ENCODE peak calls at places on chromosomes 6 and 20, in four cellular contexts. P, K, X and V are unnamed samples.

GRCh38 chr20:40532103-40532502 is 156.9 kb downstream of the MAFB start:
- DNase-seq in P (peak), K (no peak), X (peak), V (no peak)

GRCh38 chr20:25470045-25470444 is 62.6 kb downstream of the GINS1 start:
- DNase-seq in P (peak), K (peak), X (peak), V (peak)

GRCh38 chr20:16555754-16556153 is 17.5 kb downstream of the KIF16B start:
- DNase-seq in P (no peak), K (no peak), X (no peak), V (no peak)

GRCh38 chr20:46151936-46152335 is 33.8 kb downstream of the CD40 start:
- DNase-seq in P (no peak), K (no peak), X (peak), V (no peak)

GRCh38 chr6:101396552-101397173 is 3.2 kb downstream of the GRIK2 start:
- DNase-seq in P (no peak), K (no peak), X (peak), V (no peak)

GRCh38 chr6:56595490-56596122 is 47.1 kb downstream of the DST start:
- DNase-seq in P (peak), K (no peak), X (peak), V (peak)

GRCh38 chr20:63138855-63139341 is 77.0 kb downstream of the YTHDF1 start:
- DNase-seq in P (no peak), K (no peak), X (no peak), V (no peak)

GRCh38 chr20:17935186-17935585 is 33.4 kb downstream of the SNX5 start:
- DNase-seq in P (no peak), K (no peak), X (no peak), V (no peak)

GRCh38 chr6:38774933-38775707 is 60.0 kb downstream of the DNAH8 start:
- DNase-seq in P (no peak), K (no peak), X (no peak), V (no peak)

GRCh38 chr6:167325766-167326165 is 880 bp downstream of the TTLL2 start:
- DNase-seq in P (no peak), K (no peak), X (no peak), V (no peak)

GRCh38 chr6:125956506-125957390 is at the start of gene HINT3:
- DNase-seq in P (peak), K (peak), X (peak), V (peak)

GRCh38 chr6:135183532-135184440 is 2.7 kb downstream of the MYB start:
- DNase-seq in P (peak), K (no peak), X (peak), V (no peak)

GRCh38 chr6:130065616-130066015 is 47.2 kb downstream of the L3MBTL3 start:
- DNase-seq in P (no peak), K (no peak), X (no peak), V (no peak)

GRCh38 chr20:36823126-36823525 is 49.6 kb upstream of the DSN1 start:
- DNase-seq in P (no peak), K (no peak), X (no peak), V (no peak)

GRCh38 chr6:1729133-1729751 is 119.5 kb downstream of the FOXC1 start:
- DNase-seq in P (no peak), K (no peak), X (no peak), V (no peak)

GRCh38 chr20:22711981-22712755 is 127.8 kb upstream of the FOXA2 start:
- DNase-seq in P (no peak), K (no peak), X (no peak), V (no peak)

GRCh38 chr20:51175724-51176123 is 152.8 kb upstream of the KCNG1 start:
- DNase-seq in P (no peak), K (no peak), X (no peak), V (no peak)

GRCh38 chr6:145069966-145070365 is 665.4 kb downstream of the EPM2A start:
- DNase-seq in P (no peak), K (no peak), X (no peak), V (no peak)

GRCh38 chr20:21099653-21100589 is 6.2 kb downstream of the LINC00237 start:
- DNase-seq in P (no peak), K (no peak), X (peak), V (no peak)

GRCh38 chr6:148175511-148176188 is 167.0 kb upstream of the SASH1 start:
- DNase-seq in P (no peak), K (no peak), X (no peak), V (no peak)

GRCh38 chr20:1569417-1569861 is 11.9 kb upstream of the SIRPD start:
- DNase-seq in P (peak), K (no peak), X (peak), V (no peak)

GRCh38 chr20:4956200-4956810 is 45.0 kb downstream of the SLC23A2 start:
- DNase-seq in P (peak), K (no peak), X (peak), V (no peak)

GRCh38 chr6:25404693-25405169 is 125.6 kb downstream of the CARMIL1 start:
- DNase-seq in P (no peak), K (no peak), X (no peak), V (peak)

GRCh38 chr6:43308990-43309477 is 408 bp upstream of the CRIP3 start:
- DNase-seq in P (no peak), K (no peak), X (no peak), V (no peak)

GRCh38 chr6:28953039-28953872 is 29.5 kb upstream of the TRIM27 start:
- DNase-seq in P (peak), K (peak), X (peak), V (peak)

GRCh38 chr20:24742989-24743388 is 206.1 kb upstream of the CST7 start:
- DNase-seq in P (no peak), K (no peak), X (no peak), V (no peak)

GRCh38 chr6:155690820-155691219 is 235.2 kb upstream of the NOX3 start:
- DNase-seq in P (no peak), K (no peak), X (no peak), V (no peak)

GRCh38 chr6:168949876-168950499 is 303.7 kb downstream of the THBS2 start:
- DNase-seq in P (no peak), K (no peak), X (no peak), V (no peak)

GRCh38 chr20:1185781-1186334 is 1.1 kb upstream of the TMEM74B start:
- DNase-seq in P (peak), K (peak), X (peak), V (no peak)

GRCh38 chr6:63805345-63805744 is 169.7 kb downstream of the PHF3 start:
- DNase-seq in P (no peak), K (no peak), X (no peak), V (no peak)

GRCh38 chr6:130872250-130873095 is 45.3 kb downstream of the SMLR1 start:
- DNase-seq in P (peak), K (no peak), X (peak), V (no peak)

GRCh38 chr6:74087898-74088297 is 391.9 kb downstream of the CD109 start:
- DNase-seq in P (peak), K (no peak), X (no peak), V (no peak)

GRCh38 chr6:77326711-77327110 is 136.6 kb downstream of the HTR1B start:
- DNase-seq in P (no peak), K (no peak), X (no peak), V (no peak)

GRCh38 chr6:6661191-6661590 is 72.7 kb downstream of the LY86 start:
- DNase-seq in P (no peak), K (no peak), X (no peak), V (no peak)

DNA sequence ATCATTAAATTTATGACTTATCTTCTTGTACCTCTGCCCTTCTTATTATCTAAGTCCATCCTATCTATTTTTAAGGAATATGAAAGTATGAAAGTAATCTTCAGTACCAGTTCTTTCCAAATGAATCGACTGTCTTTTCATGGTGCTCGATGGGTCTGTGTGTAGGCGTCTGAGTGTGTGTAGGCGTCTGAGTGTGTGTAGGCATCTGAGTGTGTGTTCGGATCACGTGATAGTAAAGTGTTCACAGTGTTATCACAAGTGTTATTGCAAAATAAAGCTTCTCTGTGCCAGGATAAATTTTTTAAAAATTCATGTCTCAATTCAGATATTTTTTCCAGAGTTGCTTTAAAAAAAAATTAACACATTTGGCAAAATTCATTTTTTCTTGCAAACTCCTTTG is 58.3 kb downstream of the BMP6 start:
- DNase-seq in P (no peak), K (no peak), X (no peak), V (no peak)
- TF ChIP-seq EGR1 in P (no peak), K (no peak), X (peak), V (no peak)

DNA sequence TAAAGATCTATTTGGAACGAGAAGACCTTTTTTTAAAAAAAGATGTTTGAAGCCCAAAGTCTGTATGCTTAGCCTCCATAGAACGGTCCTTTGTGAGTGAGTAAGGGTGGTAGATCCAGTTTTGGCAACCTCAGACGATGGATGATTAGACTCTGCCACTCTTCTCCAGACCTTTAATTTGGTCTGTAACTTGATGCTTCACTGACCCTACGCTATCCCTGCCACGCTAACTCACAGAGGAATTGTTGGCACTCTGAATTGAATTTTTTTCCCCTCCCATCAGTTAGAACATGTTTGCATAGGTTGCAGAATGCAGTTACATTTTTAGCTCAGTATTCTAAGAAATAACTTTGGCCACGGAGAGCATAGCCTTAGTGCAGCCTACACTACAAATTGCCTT is 15.8 kb upstream of the DEK start:
- DNase-seq in P (no peak), K (no peak), X (no peak), V (no peak)
- TF ChIP-seq ZNF274 in P (no peak), K (no peak), X (no peak), V (no peak)

DNA sequence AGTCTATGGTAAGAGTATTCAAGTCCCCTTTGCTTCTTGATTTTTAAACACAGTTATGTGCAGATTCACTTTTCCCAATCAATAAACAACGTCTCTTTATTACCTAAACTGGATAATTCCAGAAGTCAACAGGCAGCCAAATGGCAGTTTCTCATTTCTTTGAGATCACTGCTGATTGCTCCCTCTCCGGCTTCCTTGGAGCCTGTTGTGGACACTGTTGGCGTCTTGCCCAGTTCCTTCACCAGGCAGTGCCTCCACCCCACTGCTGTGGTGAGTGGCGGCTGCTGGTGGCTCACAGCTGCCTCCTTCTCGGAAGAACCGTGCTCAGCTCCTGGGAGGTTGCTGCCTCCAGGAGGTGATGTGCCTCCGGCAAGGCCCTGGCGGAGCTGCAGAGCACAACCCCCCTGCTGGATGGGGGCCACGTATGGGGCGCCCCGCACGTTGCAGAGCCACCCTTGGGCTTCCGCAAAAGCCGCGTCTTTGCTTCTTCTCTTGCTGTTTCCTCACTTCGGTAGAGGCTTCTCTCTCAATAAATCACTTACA is 105.1 kb upstream of the CNKSR3 start:
- DNase-seq in P (peak), K (no peak), X (peak), V (no peak)
- TF ChIP-seq EGR1 in P (no peak), K (no peak), X (no peak), V (no peak)

GRCh38 chr20:9994676-9995075 is 40.1 kb upstream of the ANKEF1 start:
- DNase-seq in P (no peak), K (no peak), X (no peak), V (no peak)

GRCh38 chr20:9993133-9993532 is 41.7 kb upstream of the ANKEF1 start:
- DNase-seq in P (no peak), K (no peak), X (no peak), V (no peak)

GRCh38 chr20:9985281-9985680 is 49.5 kb upstream of the ANKEF1 start:
- DNase-seq in P (no peak), K (no peak), X (no peak), V (no peak)

GRCh38 chr20:9985773-9986172 is 49.0 kb upstream of the ANKEF1 start:
- DNase-seq in P (no peak), K (no peak), X (no peak), V (no peak)

GRCh38 chr20:9989066-9989724 is 45.6 kb upstream of the ANKEF1 start:
- DNase-seq in P (no peak), K (no peak), X (no peak), V (no peak)
- TF ChIP-seq ZNF274 in P (no peak), K (no peak), X (no peak), V (no peak)